ENCODE peak calls at places on chromosome 15, in nine cellular contexts. Q is cardiac muscle cell; R is A549; H is fibroblast of the aortic adventitia; T is HFF-Myc; G is GM13977; A is CD8-positive, alpha-beta T cell; S is foreskin keratinocyte; P is prostate gland. Z is an unnamed sample.

GRCh38 chr15:68224546-68225250 is 4.8 kb downstream of the CLN6 start:
- DNase-seq in Q (no peak), R (no peak), H (no peak), T (no peak), G (peak), A (no peak), S (no peak), P (peak), Z (peak)

GRCh38 chr15:88736204-88736603 is 67.0 kb upstream of the ACAN start:
- DNase-seq in Q (no peak), R (no peak), H (no peak), T (no peak), G (no peak), A (no peak), S (no peak), P (no peak), Z (no peak)

GRCh38 chr15:68820205-68820588 is 498 bp downstream of the ANP32A start:
- DNase-seq in Q (peak), R (peak), H (no peak), T (no peak), G (peak), A (peak), S (no peak), P (peak), Z (no peak)

GRCh38 chr15:45790325-45790943 is 155.6 kb downstream of the SQOR start:
- DNase-seq in Q (peak), R (peak), H (peak), T (no peak), G (peak), A (no peak), S (no peak), P (no peak), Z (no peak)

GRCh38 chr15:66092053-66092976 is 161.2 kb downstream of the MEGF11 start:
- DNase-seq in Q (no peak), R (no peak), H (no peak), T (no peak), G (no peak), A (no peak), S (no peak), P (no peak), Z (no peak)

GRCh38 chr15:49315543-49315942 is 107.5 kb upstream of the FGF7 start:
- DNase-seq in Q (peak), R (no peak), H (peak), T (no peak), G (no peak), A (no peak), S (no peak), P (no peak), Z (no peak)

GRCh38 chr15:90035095-90035834 is 34.1 kb downstream of the ZNF710 start:
- DNase-seq in Q (no peak), R (peak), H (peak), T (no peak), G (no peak), A (no peak), S (no peak), P (peak), Z (no peak)

GRCh38 chr15:60477164-60477563 is 1.8 kb downstream of the ICE2 start:
- DNase-seq in Q (no peak), R (no peak), H (no peak), T (no peak), G (no peak), A (no peak), S (no peak), P (no peak), Z (no peak)

GRCh38 chr15:90028376-90028775 is 27.3 kb downstream of the ZNF710 start:
- DNase-seq in Q (no peak), R (no peak), H (no peak), T (no peak), G (no peak), A (no peak), S (no peak), P (no peak), Z (no peak)

GRCh38 chr15:48832648-48833047 is 21.8 kb upstream of the CEP152 start:
- DNase-seq in Q (no peak), R (no peak), H (no peak), T (no peak), G (no peak), A (no peak), S (no peak), P (no peak), Z (no peak)

GRCh38 chr15:25091421-25092158 is 136.8 kb downstream of the SNRPN start:
- DNase-seq in Q (no peak), R (no peak), H (no peak), T (no peak), G (no peak), A (no peak), S (no peak), P (no peak), Z (no peak)

GRCh38 chr15:31328999-31329639 is 2.5 kb downstream of the KLF13 start:
- DNase-seq in Q (no peak), R (no peak), H (no peak), T (no peak), G (peak), A (no peak), S (no peak), P (no peak), Z (no peak)

DNA sequence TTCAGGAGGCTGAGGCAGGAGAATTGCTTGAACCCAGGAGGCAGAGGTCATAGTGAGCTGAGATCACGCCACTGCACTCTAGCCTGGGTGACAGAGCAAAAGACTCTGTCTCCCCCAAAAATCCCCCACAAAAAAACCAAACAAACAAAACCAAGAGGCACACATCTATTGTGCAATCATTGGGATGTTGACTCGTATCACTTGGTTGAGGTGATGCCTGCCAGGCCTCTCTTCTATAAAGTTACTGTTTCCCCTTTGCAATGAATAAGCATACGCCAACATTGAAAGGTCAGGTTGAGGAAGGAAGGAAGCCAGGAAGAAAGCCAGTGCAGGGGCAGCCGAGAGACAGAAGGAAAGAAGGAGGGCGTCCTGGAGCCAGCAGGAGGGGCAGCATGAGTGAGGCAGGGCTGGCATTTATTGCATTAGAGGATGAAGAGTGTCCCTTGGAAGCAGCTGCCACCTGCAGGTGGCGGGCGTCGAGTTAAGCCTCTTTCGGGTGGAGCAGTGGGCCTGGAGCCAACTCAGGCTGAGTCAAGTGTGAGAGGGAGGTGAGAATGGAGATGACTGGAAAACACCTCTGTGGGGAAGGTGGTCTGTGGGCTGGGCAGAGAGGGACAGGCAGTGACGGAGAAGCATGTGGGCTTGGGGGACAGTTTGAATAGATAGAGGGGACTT is 8.3 kb upstream of the CSPG4 start:
- DNase-seq in Q (peak), R (peak), H (no peak), T (no peak), G (peak), A (no peak), S (peak), P (peak), Z (no peak)
- TF ChIP-seq CTCF in Q (no peak), R (peak), H (no peak), T (peak), G (peak), A (no peak), S (peak), P (peak), Z (peak)

DNA sequence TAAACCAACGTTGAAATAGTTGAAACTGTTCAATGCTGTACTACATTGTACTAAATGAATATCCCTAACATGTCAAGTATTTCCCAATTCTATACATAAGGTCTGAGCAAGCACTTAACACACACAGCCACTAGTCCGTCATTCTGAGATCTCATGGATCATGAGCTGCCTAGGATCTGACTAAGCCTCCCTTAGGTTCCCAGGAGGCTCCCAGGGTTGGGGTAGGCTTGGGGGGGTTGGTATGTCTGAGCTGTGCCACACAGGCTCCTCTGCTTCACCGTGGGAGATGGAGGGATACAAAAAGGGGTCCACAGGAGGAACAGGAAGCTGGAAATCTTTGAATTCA is 5.9 kb downstream of the RASGRP1 start:
- DNase-seq in Q (no peak), R (no peak), H (peak), T (no peak), G (no peak), A (no peak), S (no peak), P (no peak), Z (no peak)
- TF ChIP-seq CTCF in Q (no peak), R (no peak), H (no peak), T (no peak), G (no peak), A (no peak), S (no peak), P (no peak), Z (no peak)

DNA sequence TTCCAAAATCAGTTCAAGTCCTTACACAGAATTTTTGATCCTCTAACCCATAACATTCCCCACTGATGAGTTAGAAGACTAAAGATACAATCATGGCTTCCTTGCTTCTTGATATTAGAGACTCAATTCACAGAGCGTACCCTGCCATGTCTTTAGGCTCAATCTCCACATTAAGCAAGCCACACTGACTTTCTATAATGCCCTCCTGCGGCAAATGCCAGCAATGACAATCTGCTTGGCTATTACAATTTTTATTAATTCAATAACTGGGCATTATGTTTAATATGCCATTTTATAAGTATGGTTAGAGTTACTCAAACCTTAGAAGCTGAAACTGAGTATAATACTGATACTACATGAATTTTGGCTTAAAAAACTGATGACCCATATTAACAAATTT is 479.7 kb upstream of the NR2F2 start:
- DNase-seq in Q (peak), R (peak), H (no peak), T (no peak), G (no peak), A (no peak), S (no peak), P (no peak), Z (no peak)
- TF ChIP-seq CTCF in Q (no peak), R (peak), H (peak), T (no peak), G (no peak), A (no peak), S (no peak), P (no peak), Z (no peak)

GRCh38 chr15:97849183-97849582 is 111.3 kb upstream of the ARRDC4 start:
- DNase-seq in Q (no peak), R (peak), H (no peak), T (no peak), G (no peak), A (no peak), S (no peak), P (no peak), Z (no peak)
- TF ChIP-seq CTCF in Q (no peak), R (no peak), H (no peak), T (peak), G (no peak), A (no peak), S (no peak), P (no peak), Z (no peak)

GRCh38 chr15:99071091-99071680 is 33.7 kb upstream of the SYNM start:
- DNase-seq in Q (no peak), R (no peak), H (no peak), T (no peak), G (no peak), A (no peak), S (no peak), P (no peak), Z (no peak)

GRCh38 chr15:99074446-99074845 is 30.4 kb upstream of the SYNM start:
- DNase-seq in Q (no peak), R (no peak), H (no peak), T (no peak), G (no peak), A (no peak), S (no peak), P (no peak), Z (no peak)

GRCh38 chr15:99073008-99073714 is 31.7 kb upstream of the SYNM start:
- DNase-seq in Q (no peak), R (no peak), H (no peak), T (no peak), G (no peak), A (no peak), S (no peak), P (no peak), Z (no peak)

GRCh38 chr15:99076555-99077308 is 28.1 kb upstream of the SYNM start:
- DNase-seq in Q (peak), R (peak), H (peak), T (peak), G (peak), A (no peak), S (no peak), P (peak), Z (peak)

GRCh38 chr15:99076109-99076508 is 28.8 kb upstream of the SYNM start:
- DNase-seq in Q (no peak), R (no peak), H (no peak), T (no peak), G (no peak), A (no peak), S (no peak), P (no peak), Z (no peak)
- TF ChIP-seq CTCF in Q (no peak), R (no peak), H (no peak), T (no peak), G (no peak), A (no peak), S (no peak), P (no peak), Z (no peak)